ENCODE peak calls at places on chromosome 16, in seven cellular contexts. One of them, this sample, is unnamed.

GRCh38 chr16:78768723-78769122 is 669.3 kb downstream of the WWOX start:
- DNase-seq in heart left ventricle: no peak
- DNase-seq in A549: no peak
- DNase-seq in prostate gland: no peak
- DNase-seq in IMR-90: no peak
- DNase-seq in HCT116: no peak
- DNase-seq in breast epithelium: no peak
- DNase-seq in this sample: no peak

GRCh38 chr16:183005-183404 is 2.7 kb downstream of the HBQ1 start:
- DNase-seq in heart left ventricle: no peak
- DNase-seq in A549: no peak
- DNase-seq in prostate gland: no peak
- DNase-seq in IMR-90: no peak
- DNase-seq in HCT116: no peak
- DNase-seq in breast epithelium: no peak
- DNase-seq in this sample: no peak

GRCh38 chr16:50263940-50264929 is 2.1 kb upstream of the ADCY7 start:
- DNase-seq in heart left ventricle: no peak
- DNase-seq in A549: peak; percentile 48
- DNase-seq in prostate gland: no peak
- DNase-seq in IMR-90: peak; percentile 65
- DNase-seq in HCT116: no peak
- DNase-seq in breast epithelium: no peak
- DNase-seq in this sample: no peak

GRCh38 chr16:1959269-1960039 is at the start of gene NDUFB10:
- DNase-seq in heart left ventricle: peak; percentile 97
- DNase-seq in A549: peak; percentile 94
- DNase-seq in prostate gland: peak; percentile 86
- DNase-seq in IMR-90: peak; percentile 87
- DNase-seq in HCT116: peak; percentile 85
- DNase-seq in breast epithelium: peak; percentile 75
- DNase-seq in this sample: peak; percentile 96

GRCh38 chr16:637081-638018 is 1.2 kb upstream of the METTL26 start:
- DNase-seq in heart left ventricle: peak; percentile 93
- DNase-seq in A549: peak; percentile 90
- DNase-seq in prostate gland: peak; percentile 91
- DNase-seq in IMR-90: peak; percentile 81
- DNase-seq in HCT116: no peak
- DNase-seq in breast epithelium: peak; percentile 85
- DNase-seq in this sample: peak; percentile 95

GRCh38 chr16:57013268-57013667 is 23.9 kb downstream of the NLRC5 start:
- DNase-seq in heart left ventricle: no peak
- DNase-seq in A549: no peak
- DNase-seq in prostate gland: no peak
- DNase-seq in IMR-90: peak; percentile 71
- DNase-seq in HCT116: no peak
- DNase-seq in breast epithelium: no peak
- DNase-seq in this sample: no peak

GRCh38 chr16:72590179-72590937 is 418.4 kb upstream of the PMFBP1 start:
- DNase-seq in heart left ventricle: no peak
- DNase-seq in A549: no peak
- DNase-seq in prostate gland: no peak
- DNase-seq in IMR-90: peak; percentile 44
- DNase-seq in HCT116: no peak
- DNase-seq in breast epithelium: no peak
- DNase-seq in this sample: no peak

GRCh38 chr16:57612494-57612893 is 15.9 kb upstream of the ADGRG1 start:
- DNase-seq in heart left ventricle: no peak
- DNase-seq in A549: no peak
- DNase-seq in prostate gland: no peak
- DNase-seq in IMR-90: no peak
- DNase-seq in HCT116: no peak
- DNase-seq in breast epithelium: peak; percentile 17
- DNase-seq in this sample: no peak

GRCh38 chr16:8655184-8655717 is 19.2 kb upstream of the ABAT start:
- DNase-seq in heart left ventricle: no peak
- DNase-seq in A549: peak; percentile 17
- DNase-seq in prostate gland: no peak
- DNase-seq in IMR-90: peak; percentile 35
- DNase-seq in HCT116: no peak
- DNase-seq in breast epithelium: no peak
- DNase-seq in this sample: no peak

GRCh38 chr16:55100100-55100499 is 169.4 kb downstream of the IRX5 start:
- DNase-seq in heart left ventricle: no peak
- DNase-seq in A549: no peak
- DNase-seq in prostate gland: no peak
- DNase-seq in IMR-90: no peak
- DNase-seq in HCT116: no peak
- DNase-seq in breast epithelium: no peak
- DNase-seq in this sample: no peak

GRCh38 chr16:12171206-12171605 is 194.7 kb downstream of the SNX29 start:
- DNase-seq in heart left ventricle: no peak
- DNase-seq in A549: no peak
- DNase-seq in prostate gland: no peak
- DNase-seq in IMR-90: peak; percentile 81
- DNase-seq in HCT116: no peak
- DNase-seq in breast epithelium: no peak
- DNase-seq in this sample: no peak

GRCh38 chr16:66366433-66367299 is at the start of gene CDH5:
- DNase-seq in heart left ventricle: peak; percentile 83
- DNase-seq in A549: no peak
- DNase-seq in prostate gland: peak; percentile 10
- DNase-seq in IMR-90: no peak
- DNase-seq in HCT116: no peak
- DNase-seq in breast epithelium: peak; percentile 82
- DNase-seq in this sample: peak; percentile 70
- TF ChIP-seq POLR2A in heart left ventricle: no peak
- TF ChIP-seq POLR2A in A549: no peak
- TF ChIP-seq POLR2A in prostate gland: no peak
- TF ChIP-seq POLR2A in IMR-90: no peak
- TF ChIP-seq POLR2A in HCT116: no peak
- TF ChIP-seq POLR2A in breast epithelium: no peak
- TF ChIP-seq POLR2A in this sample: peak; percentile 30

GRCh38 chr16:86060381-86061317 is 161.7 kb downstream of the IRF8 start:
- DNase-seq in heart left ventricle: no peak
- DNase-seq in A549: no peak
- DNase-seq in prostate gland: no peak
- DNase-seq in IMR-90: no peak
- DNase-seq in HCT116: no peak
- DNase-seq in breast epithelium: no peak
- DNase-seq in this sample: peak; percentile 44
- H3K27ac ChIP-seq in heart left ventricle: peak overlapping the region; percentile 79
- H3K27ac ChIP-seq in A549: no peak overlapping the region
- H3K27ac ChIP-seq in prostate gland: no peak overlapping the region
- H3K27ac ChIP-seq in IMR-90: no peak overlapping the region
- H3K27ac ChIP-seq in HCT116: no peak overlapping the region
- H3K27ac ChIP-seq in breast epithelium: no peak overlapping the region
- H3K27ac ChIP-seq in this sample: no peak overlapping the region

DNA sequence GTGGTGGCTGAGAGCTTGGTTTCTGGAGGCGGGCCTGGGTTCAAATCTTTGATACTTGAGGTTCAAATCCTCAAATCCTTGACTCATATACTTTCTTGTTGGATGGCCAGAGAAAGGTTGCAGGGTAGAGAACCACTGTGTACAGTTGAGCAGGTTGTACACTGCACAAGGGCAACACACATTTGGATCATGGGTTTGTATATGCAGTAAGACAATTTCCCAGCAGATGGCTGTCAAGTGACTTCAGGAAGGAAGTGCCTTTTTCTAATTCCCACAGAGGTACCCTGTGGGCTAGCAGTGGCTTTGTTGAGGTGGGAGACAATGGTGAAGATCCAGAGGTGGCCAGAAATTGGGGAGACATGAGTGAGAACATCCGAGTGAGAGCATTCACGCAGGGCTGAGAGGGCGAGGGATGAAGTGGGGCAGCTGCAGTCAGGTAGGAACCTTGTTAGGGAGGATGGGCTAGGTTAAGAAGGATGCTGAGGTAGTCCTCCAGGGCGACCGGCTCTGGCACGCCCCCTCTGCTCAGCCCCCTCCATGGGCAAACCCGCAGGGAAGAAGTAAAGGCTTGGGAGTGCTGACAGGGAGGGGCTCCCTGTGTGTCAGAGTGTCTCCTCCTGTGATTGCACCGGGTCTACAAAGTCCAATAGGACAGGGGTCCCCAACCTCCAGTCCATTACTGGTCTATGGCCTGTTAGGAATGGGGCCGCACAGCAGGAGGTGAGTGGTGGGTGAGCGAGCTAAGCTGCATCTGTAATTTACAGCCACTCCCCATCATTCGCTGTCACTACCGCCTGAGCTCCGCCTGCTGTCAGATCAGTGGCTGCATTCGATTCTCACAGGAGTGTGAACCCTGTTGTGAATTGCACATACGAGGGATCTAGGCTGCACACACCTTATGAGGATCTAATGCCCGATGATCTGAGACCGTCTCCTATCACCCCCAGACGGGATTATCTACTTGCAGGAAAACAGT is 2.7 kb downstream of the C16orf89 start:
- DNase-seq in heart left ventricle: no peak
- DNase-seq in A549: peak; percentile 31
- DNase-seq in prostate gland: no peak
- DNase-seq in IMR-90: no peak
- DNase-seq in HCT116: no peak
- DNase-seq in breast epithelium: no peak
- DNase-seq in this sample: no peak
- TF ChIP-seq CTCF in heart left ventricle: no peak
- TF ChIP-seq CTCF in A549: no peak
- TF ChIP-seq CTCF in prostate gland: no peak
- TF ChIP-seq CTCF in IMR-90: no peak
- TF ChIP-seq CTCF in HCT116: no peak
- TF ChIP-seq CTCF in breast epithelium: no peak
- TF ChIP-seq CTCF in this sample: no peak

DNA sequence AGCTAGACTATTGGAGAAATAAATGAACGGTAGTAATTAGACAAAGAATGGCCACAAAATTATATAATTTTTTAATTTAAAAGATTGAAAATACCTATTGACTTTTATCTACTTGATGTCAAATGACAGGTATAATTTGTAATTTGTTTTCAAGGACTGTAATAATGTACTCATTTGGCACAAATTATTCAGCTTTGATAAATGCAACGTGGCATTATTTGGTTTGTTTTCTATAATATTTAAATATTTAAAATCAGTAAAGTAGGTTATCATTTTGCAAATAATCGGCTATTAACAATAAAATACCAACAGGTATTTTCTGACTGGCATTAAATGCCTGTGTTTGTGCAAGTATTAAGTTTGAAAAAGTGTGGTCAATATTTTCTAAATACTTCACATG is 60.6 kb downstream of the CDH11 start:
- DNase-seq in heart left ventricle: no peak
- DNase-seq in A549: no peak
- DNase-seq in prostate gland: no peak
- DNase-seq in IMR-90: no peak
- DNase-seq in HCT116: no peak
- DNase-seq in breast epithelium: no peak
- DNase-seq in this sample: no peak
- TF ChIP-seq POLR2A in heart left ventricle: no peak
- TF ChIP-seq POLR2A in A549: no peak
- TF ChIP-seq POLR2A in prostate gland: no peak
- TF ChIP-seq POLR2A in IMR-90: no peak
- TF ChIP-seq POLR2A in HCT116: no peak
- TF ChIP-seq POLR2A in breast epithelium: no peak
- TF ChIP-seq POLR2A in this sample: no peak

GRCh38 chr16:67517178-67517492 is 11.5 kb upstream of the RIPOR1 start:
- DNase-seq in heart left ventricle: no peak
- DNase-seq in A549: no peak
- DNase-seq in prostate gland: no peak
- DNase-seq in IMR-90: no peak
- DNase-seq in HCT116: no peak
- DNase-seq in breast epithelium: no peak
- DNase-seq in this sample: no peak
- H3K27ac ChIP-seq in heart left ventricle: peak overlapping the region; percentile 17
- H3K27ac ChIP-seq in A549: peak overlapping the region; percentile 80
- H3K27ac ChIP-seq in prostate gland: no peak overlapping the region
- H3K27ac ChIP-seq in IMR-90: no peak overlapping the region
- H3K27ac ChIP-seq in HCT116: no peak overlapping the region
- H3K27ac ChIP-seq in breast epithelium: no peak overlapping the region
- H3K27ac ChIP-seq in this sample: no peak overlapping the region

GRCh38 chr16:48899500-48899899 is 289.5 kb upstream of the N4BP1 start:
- DNase-seq in heart left ventricle: no peak
- DNase-seq in A549: no peak
- DNase-seq in prostate gland: no peak
- DNase-seq in IMR-90: no peak
- DNase-seq in HCT116: no peak
- DNase-seq in breast epithelium: no peak
- DNase-seq in this sample: no peak

GRCh38 chr16:48904333-48904732 is 294.4 kb upstream of the N4BP1 start:
- DNase-seq in heart left ventricle: no peak
- DNase-seq in A549: no peak
- DNase-seq in prostate gland: no peak
- DNase-seq in IMR-90: no peak
- DNase-seq in HCT116: no peak
- DNase-seq in breast epithelium: no peak
- DNase-seq in this sample: no peak

GRCh38 chr16:48905632-48906031 is 295.7 kb upstream of the N4BP1 start:
- DNase-seq in heart left ventricle: no peak
- DNase-seq in A549: no peak
- DNase-seq in prostate gland: no peak
- DNase-seq in IMR-90: no peak
- DNase-seq in HCT116: no peak
- DNase-seq in breast epithelium: no peak
- DNase-seq in this sample: no peak

GRCh38 chr16:48903054-48903453 is 293.1 kb upstream of the N4BP1 start:
- DNase-seq in heart left ventricle: no peak
- DNase-seq in A549: no peak
- DNase-seq in prostate gland: no peak
- DNase-seq in IMR-90: no peak
- DNase-seq in HCT116: no peak
- DNase-seq in breast epithelium: no peak
- DNase-seq in this sample: no peak

GRCh38 chr16:48901712-48902374 is 291.9 kb upstream of the N4BP1 start:
- DNase-seq in heart left ventricle: no peak
- DNase-seq in A549: no peak
- DNase-seq in prostate gland: no peak
- DNase-seq in IMR-90: no peak
- DNase-seq in HCT116: peak; percentile 15
- DNase-seq in breast epithelium: no peak
- DNase-seq in this sample: no peak
- TF ChIP-seq CTCF in heart left ventricle: no peak
- TF ChIP-seq CTCF in A549: no peak
- TF ChIP-seq CTCF in prostate gland: no peak
- TF ChIP-seq CTCF in IMR-90: peak; percentile 32
- TF ChIP-seq CTCF in HCT116: peak; percentile 55
- TF ChIP-seq CTCF in breast epithelium: no peak
- TF ChIP-seq CTCF in this sample: no peak

GRCh38 chr16:85321856-85322271 is 209.6 kb upstream of the CIBAR2 start:
- DNase-seq in heart left ventricle: peak; percentile 97
- DNase-seq in A549: no peak
- DNase-seq in prostate gland: peak; percentile 87
- DNase-seq in IMR-90: peak; percentile 89
- DNase-seq in HCT116: no peak
- DNase-seq in breast epithelium: peak; percentile 87
- DNase-seq in this sample: peak; percentile 95
- TF ChIP-seq POLR2A in heart left ventricle: no peak
- TF ChIP-seq POLR2A in A549: no peak
- TF ChIP-seq POLR2A in prostate gland: no peak
- TF ChIP-seq POLR2A in IMR-90: no peak
- TF ChIP-seq POLR2A in HCT116: no peak
- TF ChIP-seq POLR2A in breast epithelium: no peak
- TF ChIP-seq POLR2A in this sample: no peak